ENCODE peak calls at places on chromosomes 4 and X, in five cellular contexts. One of them, this sample, is unnamed.

GRCh38 chr4:15912961-15913630 is 25.4 kb downstream of the FGFBP1 start:
- DNase-seq in fibroblast of mammary gland: no peak
- DNase-seq in cardiac fibroblast: peak
- DNase-seq in WERI-Rb-1: no peak
- DNase-seq in BJ: no peak
- DNase-seq in this sample: no peak

GRCh38 chrX:102746134-102746584 is 25.6 kb downstream of the GPRASP3 start:
- DNase-seq in fibroblast of mammary gland: peak
- DNase-seq in cardiac fibroblast: peak
- DNase-seq in WERI-Rb-1: peak
- DNase-seq in BJ: no peak
- DNase-seq in this sample: peak

GRCh38 chrX:153400146-153401132 is 711 bp downstream of the PNMA6E start:
- DNase-seq in fibroblast of mammary gland: peak
- DNase-seq in cardiac fibroblast: no peak
- DNase-seq in WERI-Rb-1: peak
- DNase-seq in BJ: no peak
- DNase-seq in this sample: no peak

GRCh38 chr4:138804705-138805104 is 210.9 kb upstream of the NOCT start:
- DNase-seq in fibroblast of mammary gland: no peak
- DNase-seq in cardiac fibroblast: no peak
- DNase-seq in WERI-Rb-1: peak
- DNase-seq in BJ: no peak
- DNase-seq in this sample: peak

GRCh38 chrX:123753656-123754350 is 21.0 kb upstream of the THOC2 start:
- DNase-seq in fibroblast of mammary gland: no peak
- DNase-seq in cardiac fibroblast: no peak
- DNase-seq in WERI-Rb-1: peak
- DNase-seq in BJ: no peak
- DNase-seq in this sample: no peak

GRCh38 chr4:52979020-52979419 is 116.9 kb downstream of the RASL11B start:
- DNase-seq in fibroblast of mammary gland: peak
- DNase-seq in cardiac fibroblast: no peak
- DNase-seq in WERI-Rb-1: no peak
- DNase-seq in BJ: no peak
- DNase-seq in this sample: no peak

GRCh38 chrX:155026727-155027508 is at the start of gene FUNDC2:
- DNase-seq in fibroblast of mammary gland: peak
- DNase-seq in cardiac fibroblast: peak
- DNase-seq in WERI-Rb-1: peak
- DNase-seq in BJ: peak
- DNase-seq in this sample: peak

GRCh38 chr4:167020410-167020809 is 213.9 kb downstream of the SPOCK3 start:
- DNase-seq in fibroblast of mammary gland: no peak
- DNase-seq in cardiac fibroblast: no peak
- DNase-seq in WERI-Rb-1: peak
- DNase-seq in BJ: no peak
- DNase-seq in this sample: peak

GRCh38 chr4:99868126-99868596 is 26.1 kb downstream of the LAMTOR3 start:
- DNase-seq in fibroblast of mammary gland: peak
- DNase-seq in cardiac fibroblast: no peak
- DNase-seq in WERI-Rb-1: no peak
- DNase-seq in BJ: peak
- DNase-seq in this sample: peak

GRCh38 chr4:186201535-186202230 is 10.3 kb downstream of the CYP4V2 start:
- DNase-seq in fibroblast of mammary gland: peak
- DNase-seq in cardiac fibroblast: peak
- DNase-seq in WERI-Rb-1: peak
- DNase-seq in BJ: no peak
- DNase-seq in this sample: peak

GRCh38 chrX:154135458-154136229 is 8.4 kb upstream of the OPN1LW start:
- DNase-seq in fibroblast of mammary gland: no peak
- DNase-seq in cardiac fibroblast: no peak
- DNase-seq in WERI-Rb-1: no peak
- DNase-seq in BJ: no peak
- DNase-seq in this sample: no peak

GRCh38 chrX:77342028-77342427 is 105.2 kb upstream of the FGF16 start:
- DNase-seq in fibroblast of mammary gland: no peak
- DNase-seq in cardiac fibroblast: no peak
- DNase-seq in WERI-Rb-1: no peak
- DNase-seq in BJ: no peak
- DNase-seq in this sample: peak

GRCh38 chr4:168604496-168605373 is 107.9 kb downstream of the PALLD start:
- DNase-seq in fibroblast of mammary gland: peak
- DNase-seq in cardiac fibroblast: peak
- DNase-seq in WERI-Rb-1: no peak
- DNase-seq in BJ: no peak
- DNase-seq in this sample: peak

GRCh38 chrX:39759526-39760224 is 338.1 kb downstream of the BCOR start:
- DNase-seq in fibroblast of mammary gland: peak
- DNase-seq in cardiac fibroblast: peak
- DNase-seq in WERI-Rb-1: no peak
- DNase-seq in BJ: no peak
- DNase-seq in this sample: peak

GRCh38 chr4:12562476-12562875 is 921.7 kb downstream of the RAB28 start:
- DNase-seq in fibroblast of mammary gland: no peak
- DNase-seq in cardiac fibroblast: no peak
- DNase-seq in WERI-Rb-1: no peak
- DNase-seq in BJ: no peak
- DNase-seq in this sample: no peak

GRCh38 chr4:6402566-6403399 is 69.6 kb downstream of the PPP2R2C start:
- DNase-seq in fibroblast of mammary gland: no peak
- DNase-seq in cardiac fibroblast: no peak
- DNase-seq in WERI-Rb-1: peak
- DNase-seq in BJ: no peak
- DNase-seq in this sample: no peak
- TF ChIP-seq CTCF in fibroblast of mammary gland: no peak
- TF ChIP-seq CTCF in cardiac fibroblast: no peak
- TF ChIP-seq CTCF in WERI-Rb-1: peak
- TF ChIP-seq CTCF in BJ: no peak
- TF ChIP-seq CTCF in this sample: no peak

GRCh38 chr4:1641671-1642070 is 42.4 kb downstream of the FAM53A start:
- DNase-seq in fibroblast of mammary gland: no peak
- DNase-seq in cardiac fibroblast: no peak
- DNase-seq in WERI-Rb-1: no peak
- DNase-seq in BJ: no peak
- DNase-seq in this sample: no peak
- H3K4me3 ChIP-seq in fibroblast of mammary gland: no peak
- H3K4me3 ChIP-seq in cardiac fibroblast: no peak
- H3K4me3 ChIP-seq in WERI-Rb-1: no peak
- H3K4me3 ChIP-seq in BJ: no peak
- H3K4me3 ChIP-seq in this sample: no peak

GRCh38 chrX:136708348-136708747 is 60.4 kb downstream of the CD40LG start:
- DNase-seq in fibroblast of mammary gland: no peak
- DNase-seq in cardiac fibroblast: peak
- DNase-seq in WERI-Rb-1: no peak
- DNase-seq in BJ: no peak
- DNase-seq in this sample: peak
- TF ChIP-seq CTCF in fibroblast of mammary gland: peak
- TF ChIP-seq CTCF in cardiac fibroblast: peak
- TF ChIP-seq CTCF in WERI-Rb-1: no peak
- TF ChIP-seq CTCF in BJ: peak
- TF ChIP-seq CTCF in this sample: peak

GRCh38 chr4:113978105-113978504 is 1.3 kb downstream of the ARSJ start:
- DNase-seq in fibroblast of mammary gland: no peak
- DNase-seq in cardiac fibroblast: no peak
- DNase-seq in WERI-Rb-1: no peak
- DNase-seq in BJ: no peak
- DNase-seq in this sample: no peak

GRCh38 chr4:113979973-113980615 is 647 bp upstream of the ARSJ start:
- DNase-seq in fibroblast of mammary gland: no peak
- DNase-seq in cardiac fibroblast: peak
- DNase-seq in WERI-Rb-1: no peak
- DNase-seq in BJ: no peak
- DNase-seq in this sample: peak

GRCh38 chr4:113979157-113979972 is at the start of gene ARSJ:
- DNase-seq in fibroblast of mammary gland: peak
- DNase-seq in cardiac fibroblast: peak
- DNase-seq in WERI-Rb-1: peak
- DNase-seq in BJ: no peak
- DNase-seq in this sample: peak

GRCh38 chr4:113976937-113977855 is 2.3 kb downstream of the ARSJ start:
- DNase-seq in fibroblast of mammary gland: peak
- DNase-seq in cardiac fibroblast: no peak
- DNase-seq in WERI-Rb-1: no peak
- DNase-seq in BJ: no peak
- DNase-seq in this sample: peak

DNA sequence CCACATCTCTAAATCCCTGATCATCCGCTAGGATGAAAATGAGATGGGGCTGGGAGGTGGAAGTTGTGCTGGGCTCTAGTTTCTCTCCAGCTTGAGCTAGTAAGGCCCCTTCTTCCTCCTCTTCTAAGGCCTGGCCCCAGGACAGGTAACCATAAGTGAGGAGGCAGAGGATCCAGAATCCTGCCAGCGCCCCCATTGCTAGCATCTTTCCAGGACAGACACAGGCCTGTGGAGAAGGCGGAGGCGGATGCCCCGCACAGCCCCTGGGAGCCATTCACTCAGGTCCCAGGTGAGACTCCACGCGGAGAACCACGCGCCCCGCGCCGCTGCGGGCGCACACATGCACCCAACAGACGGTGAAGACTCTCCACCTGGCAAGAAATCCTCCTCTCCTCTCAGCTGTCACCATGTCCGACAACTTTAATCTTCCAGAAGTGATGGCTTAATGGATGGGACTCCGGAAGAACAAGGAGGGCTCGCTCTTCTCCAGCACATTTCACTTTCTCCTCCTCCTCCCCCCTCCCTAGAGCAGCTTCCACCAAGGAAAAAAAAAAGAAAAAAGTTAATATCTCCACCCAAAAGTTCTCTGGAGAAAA is 788 bp downstream of the ARSJ start:
- DNase-seq in fibroblast of mammary gland: no peak
- DNase-seq in cardiac fibroblast: no peak
- DNase-seq in WERI-Rb-1: peak
- DNase-seq in BJ: no peak
- DNase-seq in this sample: peak
- H3K4me3 ChIP-seq in fibroblast of mammary gland: peak
- H3K4me3 ChIP-seq in cardiac fibroblast: peak
- H3K4me3 ChIP-seq in WERI-Rb-1: peak
- H3K4me3 ChIP-seq in BJ: peak
- H3K4me3 ChIP-seq in this sample: peak

GRCh38 chr4:37157403-37158167 is 87.0 kb upstream of the NWD2 start:
- DNase-seq in fibroblast of mammary gland: no peak
- DNase-seq in cardiac fibroblast: no peak
- DNase-seq in WERI-Rb-1: no peak
- DNase-seq in BJ: no peak
- DNase-seq in this sample: no peak
- TF ChIP-seq CTCF in fibroblast of mammary gland: no peak
- TF ChIP-seq CTCF in cardiac fibroblast: no peak
- TF ChIP-seq CTCF in WERI-Rb-1: no peak
- TF ChIP-seq CTCF in BJ: no peak
- TF ChIP-seq CTCF in this sample: no peak

DNA sequence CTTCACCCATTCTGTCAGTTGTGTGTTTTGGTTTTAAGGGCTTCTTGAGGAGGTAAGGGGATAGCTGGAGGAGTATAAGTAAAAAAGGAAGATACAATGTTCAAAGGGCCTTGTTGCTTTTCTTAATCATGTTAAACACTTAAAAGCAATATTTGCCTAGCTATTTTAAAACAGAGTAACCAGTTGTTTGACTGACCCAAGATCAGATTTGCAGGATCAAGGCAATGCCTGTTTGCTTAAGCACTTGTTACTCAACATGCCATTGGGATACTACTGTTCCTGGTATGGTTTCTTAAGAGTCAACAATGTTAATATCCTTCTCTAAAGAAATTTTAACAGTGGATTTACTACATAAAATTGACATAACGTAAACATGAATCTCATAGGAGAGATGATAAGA is 2.6 kb downstream of the DCLK2 start:
- DNase-seq in fibroblast of mammary gland: no peak
- DNase-seq in cardiac fibroblast: no peak
- DNase-seq in WERI-Rb-1: no peak
- DNase-seq in BJ: no peak
- DNase-seq in this sample: no peak
- H3K4me3 ChIP-seq in fibroblast of mammary gland: no peak
- H3K4me3 ChIP-seq in cardiac fibroblast: no peak
- H3K4me3 ChIP-seq in WERI-Rb-1: no peak
- H3K4me3 ChIP-seq in BJ: peak
- H3K4me3 ChIP-seq in this sample: peak

GRCh38 chr4:108060164-108060563 is 70.5 kb downstream of the HADH start:
- DNase-seq in fibroblast of mammary gland: peak
- DNase-seq in cardiac fibroblast: peak
- DNase-seq in WERI-Rb-1: peak
- DNase-seq in BJ: no peak
- DNase-seq in this sample: peak
- TF ChIP-seq CTCF in fibroblast of mammary gland: peak
- TF ChIP-seq CTCF in cardiac fibroblast: peak
- TF ChIP-seq CTCF in WERI-Rb-1: peak
- TF ChIP-seq CTCF in BJ: no peak
- TF ChIP-seq CTCF in this sample: peak

This sample was measured in fibroblast of the aortic adventitia.